ENCODE peak calls at places on chromosomes 12 and 14, in five cellular contexts. L is colonic mucosa, Q is ovary, J is Caco-2, Y is tibial artery. O is an unnamed sample.

GRCh38 chr14:29734732-29735131 is 192.9 kb downstream of the PRKD1 start:
- DNase-seq in Q (no peak), Y (no peak), J (no peak), L (no peak), O (no peak)

GRCh38 chr12:28223853-28224252 is 33.6 kb downstream of the CCDC91 start:
- DNase-seq in L (no peak), Q (no peak), J (no peak), Y (no peak), O (no peak)

GRCh38 chr14:59836116-59836515 is 34.5 kb downstream of the RTN1 start:
- DNase-seq in Q (no peak), Y (no peak), L (no peak), J (no peak), O (no peak)

GRCh38 chr12:122139266-122139665 is 34.8 kb downstream of the IL31 start:
- DNase-seq in Q (no peak), J (no peak), L (peak; percentile 18), Y (no peak), O (no peak)

GRCh38 chr12:111596985-111597730 is 2.0 kb downstream of the ATXN2 start:
- DNase-seq in Q (peak; percentile 38), L (peak; percentile 68), J (peak; percentile 45), Y (peak; percentile 50), O (no peak)

GRCh38 chr14:90368946-90369721 is 27.7 kb upstream of the CALM1 start:
- DNase-seq in Y (no peak), J (peak; percentile 39), Q (no peak), L (peak; percentile 46), O (no peak)

GRCh38 chr14:100440207-100440631 is 117.1 kb downstream of the SLC25A47 start:
- DNase-seq in L (peak; percentile 84), J (peak; percentile 75), Q (peak; percentile 75), Y (peak; percentile 63), O (no peak)

GRCh38 chr14:53963491-53964227 is 7.0 kb upstream of the BMP4 start:
- DNase-seq in J (peak; percentile 75), Q (peak; percentile 46), L (peak; percentile 45), Y (peak; percentile 55), O (no peak)

GRCh38 chr14:44662250-44662891 is 155.3 kb upstream of the FSCB start:
- DNase-seq in J (no peak), Y (no peak), Q (no peak), L (no peak), O (no peak)

GRCh38 chr14:23414906-23415820 is 7.1 kb upstream of the MYH6 start:
- DNase-seq in L (no peak), Q (no peak), J (no peak), Y (no peak), O (no peak)

GRCh38 chr14:56666294-56666693 is 86.7 kb downstream of the TMEM260 start:
- DNase-seq in J (peak; percentile 90), L (no peak), Q (no peak), Y (no peak), O (no peak)

GRCh38 chr12:131167334-131167733 is 213.6 kb downstream of the ADGRD1 start:
- DNase-seq in Y (no peak), J (no peak), Q (peak; percentile 49), L (peak; percentile 23), O (no peak)

GRCh38 chr12:96399081-96399918 is 939 bp downstream of the CDK17 start:
- DNase-seq in J (peak; percentile 55), Q (peak; percentile 73), Y (peak; percentile 72), L (peak; percentile 77), O (no peak)

GRCh38 chr12:25052191-25053020 is 103.5 kb upstream of the BCAT1 start:
- DNase-seq in Q (no peak), L (peak; percentile 24), Y (no peak), J (peak; percentile 60), O (no peak)

GRCh38 chr12:57517187-57517586 is 3.1 kb downstream of the DDIT3 start:
- DNase-seq in J (no peak), Q (no peak), L (no peak), Y (no peak), O (peak; percentile 26)

GRCh38 chr14:90381999-90382451 is 14.8 kb upstream of the CALM1 start:
- DNase-seq in L (peak; percentile 94), Y (peak; percentile 35), Q (peak; percentile 53), J (peak; percentile 82), O (no peak)

GRCh38 chr12:29879606-29880308 is 96.0 kb upstream of the TMTC1 start:
- DNase-seq in Q (no peak), L (no peak), J (no peak), Y (no peak), O (no peak)

GRCh38 chr12:124487834-124488165 is 79.6 kb downstream of the NCOR2 start:
- DNase-seq in Q (no peak), Y (no peak), L (no peak), J (no peak), O (no peak)

GRCh38 chr14:74459289-74459946 is 33.4 kb upstream of the SYNDIG1L start:
- DNase-seq in Y (peak; percentile 42), L (no peak), J (peak; percentile 61), Q (no peak), O (peak; percentile 11)

GRCh38 chr14:80784824-80785223 is 156.7 kb downstream of the CEP128 start:
- DNase-seq in Q (no peak), L (no peak), J (no peak), Y (no peak), O (peak; percentile 4)

GRCh38 chr12:1630081-1630826 is 1.2 kb downstream of the WNT5B start:
- DNase-seq in J (no peak), Q (peak; percentile 65), L (peak; percentile 57), Y (peak; percentile 55), O (no peak)

GRCh38 chr12:17875230-17875629 is 214.8 kb downstream of the RERGL start:
- DNase-seq in L (no peak), J (no peak), Y (no peak), Q (no peak), O (no peak)

GRCh38 chr14:46322076-46322475 is 329.5 kb downstream of the RPL10L start:
- DNase-seq in Y (no peak), Q (no peak), L (no peak), J (peak; percentile 8), O (no peak)

GRCh38 chr14:58701156-58701555 is 63.4 kb downstream of the DACT1 start:
- DNase-seq in Q (no peak), J (no peak), Y (no peak), L (no peak), O (no peak)

GRCh38 chr12:81596558-81596957 is 162.6 kb downstream of the PPFIA2 start:
- DNase-seq in Q (no peak), Y (no peak), L (no peak), J (no peak), O (no peak)

GRCh38 chr12:6383572-6384498 is at the start of gene LTBR:
- DNase-seq in Q (peak; percentile 95), Y (peak; percentile 97), L (peak; percentile 96), J (peak; percentile 99), O (peak; percentile 73)
- H3K36me3 ChIP-seq in Q (no peaks in the 10 kb centered on the region), Y (peaks cover 28% of the 10 kb centered on the region), L (no peaks in the 10 kb centered on the region), J (peaks cover 8% of the 10 kb centered on the region), O (peaks cover 18% of the 10 kb centered on the region)

GRCh38 chr14:38209572-38210159 is 2.0 kb downstream of the SSTR1 start:
- DNase-seq in J (no peak), L (no peak), Y (no peak), Q (no peak), O (no peak)
- TF ChIP-seq CTCF in J (no peak), L (no peak), Y (no peak), Q (no peak), O (no peak)

GRCh38 chr12:53960187-53961024 is 5.7 kb downstream of the HOXC12 start:
- DNase-seq in Q (no peak), Y (no peak), L (no peak), J (no peak), O (no peak)
- H3K27me3 ChIP-seq in Q (peaks cover 13% of the 10 kb centered on the region), Y (no peaks in the 10 kb centered on the region), L (peaks cover 97% of the 10 kb centered on the region), J (no peaks in the 10 kb centered on the region), O (peaks cover 14% of the 10 kb centered on the region)

DNA sequence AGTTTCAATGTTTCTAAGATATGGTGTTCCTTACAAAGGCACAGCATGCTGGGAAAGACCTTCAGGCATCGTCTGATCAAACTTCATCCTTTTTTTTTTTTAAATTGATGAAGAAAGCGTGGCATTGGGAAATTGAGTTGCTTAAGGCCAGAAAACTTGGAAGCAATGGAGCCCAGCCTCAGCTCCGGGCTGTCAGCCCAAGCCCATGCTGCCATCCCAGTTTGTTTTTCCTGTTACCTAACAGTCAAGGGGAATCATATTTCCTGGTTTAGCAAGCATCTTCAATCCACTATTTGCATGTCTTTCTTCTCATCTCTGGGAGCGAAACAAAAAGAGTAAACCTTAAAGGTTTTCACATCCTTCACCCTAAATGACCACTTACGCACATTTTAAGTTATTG is 200.2 kb downstream of the CHST11 start:
- DNase-seq in J (no peak), L (no peak), Y (peak; percentile 47), Q (no peak), O (no peak)
- H3K36me3 ChIP-seq in J (no peaks in the 10 kb centered on the region), L (no peaks in the 10 kb centered on the region), Y (no peaks in the 10 kb centered on the region), Q (no peaks in the 10 kb centered on the region), O (no peaks in the 10 kb centered on the region)

GRCh38 chr14:37830271-37830670 is 234.8 kb downstream of the TTC6 start:
- DNase-seq in Y (no peak), Q (no peak), J (no peak), L (no peak), O (no peak)
- TF ChIP-seq CTCF in Y (no peak), Q (no peak), J (no peak), L (no peak), O (no peak)

GRCh38 chr14:26200675-26201074 is 397.2 kb downstream of the NOVA1 start:
- DNase-seq in Q (no peak), Y (no peak), J (no peak), L (no peak), O (no peak)

GRCh38 chr14:26206640-26207039 is 391.2 kb downstream of the NOVA1 start:
- DNase-seq in J (no peak), Q (no peak), L (no peak), Y (no peak), O (no peak)

GRCh38 chr14:26199599-26200370 is 398.0 kb downstream of the NOVA1 start:
- DNase-seq in Y (no peak), J (no peak), Q (no peak), L (no peak), O (no peak)

GRCh38 chr14:26204362-26204953 is 393.4 kb downstream of the NOVA1 start:
- DNase-seq in Q (no peak), J (no peak), Y (no peak), L (no peak), O (no peak)

DNA sequence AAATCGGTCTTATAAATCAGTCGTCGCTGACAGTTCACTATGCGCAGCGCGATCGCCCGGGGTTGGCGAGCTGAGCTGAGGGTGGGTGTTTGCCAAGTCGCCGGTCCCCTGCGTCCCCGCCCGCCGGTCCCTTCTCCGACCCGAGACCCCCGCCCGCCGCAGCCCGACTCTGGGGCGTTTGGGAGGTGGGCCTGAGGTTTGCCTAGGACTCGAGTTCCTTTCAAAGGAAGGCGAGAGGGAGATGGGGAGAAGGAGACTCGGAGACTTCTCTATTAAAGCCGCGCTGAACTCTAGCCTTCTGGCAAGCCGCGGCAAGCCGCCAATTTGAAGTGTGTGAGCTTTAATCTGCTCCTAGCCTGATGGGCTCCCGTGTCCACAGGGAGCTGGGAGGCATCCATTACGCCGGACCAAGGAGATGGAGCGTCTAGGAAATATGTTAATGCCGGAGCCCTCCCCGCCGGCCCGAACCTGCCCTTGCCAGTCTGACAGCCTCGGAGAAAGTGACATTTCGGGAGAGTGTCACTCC is 392.8 kb downstream of the NOVA1 start:
- DNase-seq in J (no peak), L (peak; percentile 20), Q (peak; percentile 49), Y (peak; percentile 21), O (no peak)
- H3K27me3 ChIP-seq in J (no peaks in the 10 kb centered on the region), L (no peaks in the 10 kb centered on the region), Q (no peaks in the 10 kb centered on the region), Y (no peaks in the 10 kb centered on the region), O (no peaks in the 10 kb centered on the region)

O was measured in BJ.